ENCODE peak calls at places on chromosomes 5 and 9, in five cellular contexts. One of them, this sample, is unnamed.

GRCh38 chr5:126888180-126888579 is 111.2 kb downstream of the LMNB1 start:
- DNase-seq in EL: no peak
- DNase-seq in activated T-helper 1 cell treated with anti-CD3 and anti-CD28 coated beads, Interleukin-2, amount 50 U/mL, for 16 hours: no peak
- DNase-seq in HFFc6: no peak
- DNase-seq in mesothelial cell of epicardium: no peak
- DNase-seq in this sample: no peak

GRCh38 chr5:9356306-9356942 is 189.5 kb downstream of the SEMA5A start:
- DNase-seq in EL: no peak
- DNase-seq in mesothelial cell of epicardium: no peak
- DNase-seq in activated T-helper 1 cell treated with anti-CD3 and anti-CD28 coated beads, Interleukin-2, amount 50 U/mL, for 16 hours: no peak
- DNase-seq in HFFc6: no peak
- DNase-seq in this sample: no peak

GRCh38 chr5:172280937-172281336 is 2.6 kb downstream of the UBTD2 start:
- DNase-seq in mesothelial cell of epicardium: no peak
- DNase-seq in EL: peak; percentile 72
- DNase-seq in HFFc6: peak; percentile 71
- DNase-seq in activated T-helper 1 cell treated with anti-CD3 and anti-CD28 coated beads, Interleukin-2, amount 50 U/mL, for 16 hours: no peak
- DNase-seq in this sample: no peak

GRCh38 chr5:163458778-163459405 is 1.0 kb downstream of the NUDCD2 start:
- DNase-seq in HFFc6: no peak
- DNase-seq in mesothelial cell of epicardium: no peak
- DNase-seq in EL: no peak
- DNase-seq in activated T-helper 1 cell treated with anti-CD3 and anti-CD28 coated beads, Interleukin-2, amount 50 U/mL, for 16 hours: no peak
- DNase-seq in this sample: no peak

GRCh38 chr9:272251-273213 is 57.9 kb downstream of the DOCK8 start:
- DNase-seq in HFFc6: no peak
- DNase-seq in mesothelial cell of epicardium: no peak
- DNase-seq in EL: no peak
- DNase-seq in activated T-helper 1 cell treated with anti-CD3 and anti-CD28 coated beads, Interleukin-2, amount 50 U/mL, for 16 hours: peak; percentile 38
- DNase-seq in this sample: no peak

GRCh38 chr5:170617519-170618218 is 113.8 kb downstream of the KCNIP1 start:
- DNase-seq in activated T-helper 1 cell treated with anti-CD3 and anti-CD28 coated beads, Interleukin-2, amount 50 U/mL, for 16 hours: no peak
- DNase-seq in HFFc6: no peak
- DNase-seq in mesothelial cell of epicardium: no peak
- DNase-seq in EL: no peak
- DNase-seq in this sample: no peak

GRCh38 chr9:99807276-99807852 is 14.3 kb upstream of the NR4A3 start:
- DNase-seq in activated T-helper 1 cell treated with anti-CD3 and anti-CD28 coated beads, Interleukin-2, amount 50 U/mL, for 16 hours: peak; percentile 39
- DNase-seq in EL: peak; percentile 66
- DNase-seq in HFFc6: peak; percentile 33
- DNase-seq in mesothelial cell of epicardium: peak; percentile 23
- DNase-seq in this sample: no peak

GRCh38 chr9:125650271-125650737 is 56.7 kb downstream of the MAPKAP1 start:
- DNase-seq in activated T-helper 1 cell treated with anti-CD3 and anti-CD28 coated beads, Interleukin-2, amount 50 U/mL, for 16 hours: no peak
- DNase-seq in mesothelial cell of epicardium: no peak
- DNase-seq in HFFc6: peak; percentile 63
- DNase-seq in EL: peak; percentile 74
- DNase-seq in this sample: no peak

GRCh38 chr9:76159288-76159926 is 234.8 kb downstream of the RFK start:
- DNase-seq in EL: no peak
- DNase-seq in mesothelial cell of epicardium: no peak
- DNase-seq in activated T-helper 1 cell treated with anti-CD3 and anti-CD28 coated beads, Interleukin-2, amount 50 U/mL, for 16 hours: no peak
- DNase-seq in HFFc6: no peak
- DNase-seq in this sample: no peak

GRCh38 chr9:72952914-72953313 is at the start of gene ALDH1A1:
- DNase-seq in activated T-helper 1 cell treated with anti-CD3 and anti-CD28 coated beads, Interleukin-2, amount 50 U/mL, for 16 hours: no peak
- DNase-seq in HFFc6: no peak
- DNase-seq in mesothelial cell of epicardium: no peak
- DNase-seq in EL: no peak
- DNase-seq in this sample: no peak

GRCh38 chr9:99349870-99350269 is 127.8 kb downstream of the SEC61B start:
- DNase-seq in activated T-helper 1 cell treated with anti-CD3 and anti-CD28 coated beads, Interleukin-2, amount 50 U/mL, for 16 hours: no peak
- DNase-seq in HFFc6: no peak
- DNase-seq in mesothelial cell of epicardium: no peak
- DNase-seq in EL: no peak
- DNase-seq in this sample: no peak

GRCh38 chr5:82347213-82347947 is 69.2 kb upstream of the RPS23 start:
- DNase-seq in activated T-helper 1 cell treated with anti-CD3 and anti-CD28 coated beads, Interleukin-2, amount 50 U/mL, for 16 hours: no peak
- DNase-seq in HFFc6: peak; percentile 55
- DNase-seq in mesothelial cell of epicardium: no peak
- DNase-seq in EL: peak; percentile 71
- DNase-seq in this sample: no peak

This sample was measured in esophagus squamous epithelium.